ENCODE peak calls at places on chromosomes 3 and 15, in five cellular contexts. H is heart right ventricle, B is CD14-positive monocyte, Z is neural progenitor cell, J is GM10248. O is an unnamed sample.

GRCh38 chr3:99863588-99863987 is 45.9 kb downstream of the CMSS1 start:
- DNase-seq in H (no peak), B (no peak), Z (no peak), J (no peak), O (no peak)

GRCh38 chr15:76991048-76991447 is 3.9 kb upstream of the PSTPIP1 start:
- DNase-seq in H (no peak), B (no peak), Z (no peak), J (no peak), O (no peak)

GRCh38 chr15:63986751-63987341 is 59.4 kb downstream of the DAPK2 start:
- DNase-seq in H (no peak), B (peak), Z (no peak), J (peak), O (no peak)

GRCh38 chr15:33150516-33150915 is 44.0 kb downstream of the FMN1 start:
- DNase-seq in H (no peak), B (no peak), Z (peak), J (no peak), O (no peak)

GRCh38 chr15:36883705-36884355 is 216.5 kb downstream of the MEIS2 start:
- DNase-seq in H (peak), B (no peak), Z (peak), J (peak), O (peak)

GRCh38 chr15:85620321-85621044 is 174.2 kb downstream of the KLHL25 start:
- DNase-seq in H (no peak), B (no peak), Z (no peak), J (no peak), O (peak)

GRCh38 chr3:158768881-158769518 is 32.9 kb upstream of the MFSD1 start:
- DNase-seq in H (no peak), B (no peak), Z (peak), J (no peak), O (no peak)

GRCh38 chr15:92811514-92811913 is 88.6 kb upstream of the CHD2 start:
- DNase-seq in H (no peak), B (no peak), Z (no peak), J (no peak), O (no peak)

GRCh38 chr3:144185291-144185690 is 213.7 kb downstream of the DIPK2A start:
- DNase-seq in H (no peak), B (no peak), Z (no peak), J (no peak), O (no peak)

GRCh38 chr15:66936115-66936863 is 129.1 kb upstream of the SMAD3 start:
- DNase-seq in H (peak), B (no peak), Z (no peak), J (no peak), O (no peak)

GRCh38 chr3:124275421-124275820 is 283.5 kb upstream of the ROPN1 start:
- DNase-seq in H (peak), B (no peak), Z (no peak), J (no peak), O (no peak)

GRCh38 chr3:32140943-32141342 is 34.5 kb downstream of the GPD1L start:
- DNase-seq in H (no peak), B (no peak), Z (no peak), J (no peak), O (no peak)

GRCh38 chr3:62875103-62876002 is at the start of gene CADPS:
- DNase-seq in H (peak), B (no peak), Z (peak), J (peak), O (no peak)

GRCh38 chr3:186540444-186541226 is 3.5 kb downstream of the CRYGS start:
- DNase-seq in H (no peak), B (no peak), Z (peak), J (peak), O (peak)

GRCh38 chr3:27166888-27167287 is 202.3 kb downstream of the NEK10 start:
- DNase-seq in H (no peak), B (no peak), Z (no peak), J (no peak), O (no peak)

GRCh38 chr15:73388256-73388781 is 19.6 kb upstream of the HCN4 start:
- DNase-seq in H (no peak), B (no peak), Z (no peak), J (no peak), O (no peak)

GRCh38 chr3:101104334-101104733 is 111.1 kb upstream of the ABI3BP start:
- DNase-seq in H (no peak), B (no peak), Z (no peak), J (no peak), O (no peak)

GRCh38 chr15:82663186-82663600 is 16.0 kb upstream of the CPEB1 start:
- DNase-seq in H (peak), B (no peak), Z (peak), J (peak), O (peak)

GRCh38 chr15:60973637-60974415 is 255.3 kb downstream of the RORA start:
- DNase-seq in H (no peak), B (no peak), Z (peak), J (no peak), O (no peak)

GRCh38 chr3:131114201-131114600 is 87.5 kb downstream of the NEK11 start:
- DNase-seq in H (no peak), B (no peak), Z (no peak), J (no peak), O (no peak)

GRCh38 chr3:192892981-192893827 is 24.5 kb downstream of the MB21D2 start:
- DNase-seq in H (no peak), B (peak), Z (peak), J (peak), O (peak)

GRCh38 chr3:29427266-29428103 is 146.6 kb downstream of the RBMS3 start:
- DNase-seq in H (peak), B (no peak), Z (no peak), J (no peak), O (no peak)

GRCh38 chr15:47500823-47501222 is 216.5 kb upstream of the SEMA6D start:
- DNase-seq in H (no peak), B (no peak), Z (no peak), J (no peak), O (no peak)

GRCh38 chr15:63039811-63040210 is 2.7 kb upstream of the TPM1 start:
- DNase-seq in H (no peak), B (no peak), Z (no peak), J (no peak), O (no peak)

GRCh38 chr15:77649019-77649418 is 16.3 kb upstream of the LINGO1 start:
- DNase-seq in H (no peak), B (no peak), Z (no peak), J (no peak), O (no peak)

GRCh38 chr15:83436513-83437158 is 10.5 kb upstream of the SH3GL3 start:
- DNase-seq in H (no peak), B (no peak), Z (peak), J (no peak), O (no peak)

GRCh38 chr15:99019558-99020540 is 12.3 kb upstream of the PGPEP1L start:
- DNase-seq in H (no peak), B (no peak), Z (no peak), J (no peak), O (no peak)

GRCh38 chr15:28989896-28990295 is 104.1 kb downstream of the APBA2 start:
- DNase-seq in H (no peak), B (no peak), Z (no peak), J (no peak), O (no peak)

GRCh38 chr3:16401273-16401672 is 112.2 kb downstream of the RFTN1 start:
- DNase-seq in H (no peak), B (no peak), Z (no peak), J (no peak), O (no peak)

GRCh38 chr15:62124176-62124952 is 40.7 kb downstream of the C2CD4B start:
- DNase-seq in H (no peak), B (no peak), Z (no peak), J (no peak), O (no peak)

GRCh38 chr15:75809986-75810750 is 33.1 kb upstream of the UBE2Q2 start:
- DNase-seq in H (no peak), B (no peak), Z (peak), J (peak), O (peak)

GRCh38 chr3:8444883-8445282 is 56.7 kb upstream of the LMCD1 start:
- DNase-seq in H (no peak), B (no peak), Z (no peak), J (no peak), O (no peak)

GRCh38 chr3:70546679-70547078 is 234.2 kb upstream of the MDFIC2 start:
- DNase-seq in H (no peak), B (no peak), Z (no peak), J (no peak), O (no peak)

GRCh38 chr3:70556056-70556455 is 243.6 kb upstream of the MDFIC2 start:
- DNase-seq in H (no peak), B (no peak), Z (no peak), J (no peak), O (no peak)

GRCh38 chr3:70554170-70554569 is 241.7 kb upstream of the MDFIC2 start:
- DNase-seq in H (no peak), B (no peak), Z (no peak), J (no peak), O (no peak)

DNA sequence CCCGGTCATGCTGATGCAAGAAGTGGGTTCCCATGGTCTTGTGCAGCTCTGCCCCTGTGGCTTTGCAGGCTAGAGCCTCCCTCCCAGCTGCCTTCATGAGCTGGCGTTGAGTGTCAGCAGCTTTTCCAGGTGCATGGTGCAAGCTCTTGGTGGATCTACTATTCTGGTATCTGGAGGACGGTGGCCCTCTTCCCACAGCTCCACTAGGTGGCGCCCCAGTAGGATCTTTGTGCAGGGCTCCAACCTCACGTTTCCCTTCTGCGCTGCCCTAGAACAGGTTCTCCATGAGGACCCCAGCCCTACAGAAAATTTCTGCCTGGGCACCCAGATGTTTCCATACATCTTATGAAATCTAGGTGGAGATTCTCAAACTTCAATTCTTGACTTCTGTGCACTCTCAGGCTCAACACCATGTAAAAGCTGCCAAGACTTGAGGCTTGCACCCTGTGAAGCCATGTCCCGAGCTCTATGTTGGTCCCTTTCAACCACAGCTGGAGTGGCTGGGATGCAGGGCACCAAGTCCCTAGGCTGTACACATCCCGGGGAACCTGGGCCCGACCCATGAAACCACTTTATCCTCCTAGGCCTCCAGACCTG is 238.4 kb upstream of the MDFIC2 start:
- DNase-seq in H (peak), B (peak), Z (peak), J (peak), O (peak)
- TF ChIP-seq CTCF in H (peak), B (peak), Z (peak), J (peak), O (peak)

GRCh38 chr15:42371125-42371524 is 11.8 kb downstream of the CAPN3 start:
- DNase-seq in H (no peak), B (peak), Z (no peak), J (no peak), O (peak)
- TF ChIP-seq CTCF in H (no peak), B (peak), Z (no peak), J (no peak), O (no peak)

GRCh38 chr3:66095295-66096001 is 56.7 kb upstream of the MAGI1 start:
- DNase-seq in H (no peak), B (no peak), Z (no peak), J (no peak), O (no peak)
- TF ChIP-seq CTCF in H (no peak), B (no peak), Z (no peak), J (no peak), O (no peak)

GRCh38 chr3:50373865-50374188 is 14.5 kb upstream of the TMEM115 start:
- DNase-seq in H (no peak), B (no peak), Z (peak), J (no peak), O (no peak)

GRCh38 chr3:50378024-50378423 is 18.7 kb upstream of the TMEM115 start:
- DNase-seq in H (no peak), B (no peak), Z (no peak), J (no peak), O (no peak)

GRCh38 chr3:50373146-50373864 is 14.0 kb upstream of the TMEM115 start:
- DNase-seq in H (no peak), B (no peak), Z (peak), J (no peak), O (no peak)

GRCh38 chr3:50374363-50375108 is 15.2 kb upstream of the TMEM115 start:
- DNase-seq in H (no peak), B (no peak), Z (peak), J (no peak), O (no peak)

DNA sequence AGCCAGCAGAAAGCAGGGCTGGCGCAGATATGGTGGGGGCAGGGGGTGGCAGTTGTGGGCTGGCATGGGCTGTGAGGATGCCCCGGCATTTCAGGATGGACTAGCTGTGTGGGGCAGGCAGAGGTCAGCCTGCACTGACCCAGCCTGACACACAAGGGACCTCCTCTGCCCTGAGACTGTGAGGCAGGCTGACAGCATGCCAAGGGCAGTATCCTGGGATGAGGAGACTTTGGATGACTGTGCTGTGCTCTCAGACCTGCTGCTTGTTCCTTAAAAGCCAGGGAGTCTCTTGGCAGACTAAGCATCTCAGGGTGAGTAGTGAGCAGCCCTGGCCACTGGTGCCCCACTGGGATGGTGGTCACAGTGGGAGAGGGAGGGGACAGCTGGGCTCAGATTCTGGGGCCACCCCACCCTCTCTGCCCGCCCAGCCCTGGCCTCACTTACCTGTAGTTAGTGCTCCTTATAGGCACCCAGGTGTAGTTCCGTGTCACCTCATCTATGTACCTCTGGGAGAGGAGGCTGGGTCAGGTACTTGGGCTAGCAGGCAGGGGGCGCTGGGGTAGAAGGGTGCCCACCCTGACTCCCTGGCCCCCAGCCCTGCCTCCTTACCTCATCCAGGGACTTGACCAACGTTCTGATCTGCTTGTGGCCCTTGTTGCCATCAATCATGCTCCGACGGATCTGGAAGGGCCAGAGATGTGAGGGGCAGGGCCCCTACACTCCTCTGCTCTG is 16.0 kb upstream of the TMEM115 start:
- DNase-seq in H (no peak), B (no peak), Z (peak), J (no peak), O (no peak)
- TF ChIP-seq CTCF in H (no peak), B (peak), Z (peak), J (no peak), O (no peak)

DNA sequence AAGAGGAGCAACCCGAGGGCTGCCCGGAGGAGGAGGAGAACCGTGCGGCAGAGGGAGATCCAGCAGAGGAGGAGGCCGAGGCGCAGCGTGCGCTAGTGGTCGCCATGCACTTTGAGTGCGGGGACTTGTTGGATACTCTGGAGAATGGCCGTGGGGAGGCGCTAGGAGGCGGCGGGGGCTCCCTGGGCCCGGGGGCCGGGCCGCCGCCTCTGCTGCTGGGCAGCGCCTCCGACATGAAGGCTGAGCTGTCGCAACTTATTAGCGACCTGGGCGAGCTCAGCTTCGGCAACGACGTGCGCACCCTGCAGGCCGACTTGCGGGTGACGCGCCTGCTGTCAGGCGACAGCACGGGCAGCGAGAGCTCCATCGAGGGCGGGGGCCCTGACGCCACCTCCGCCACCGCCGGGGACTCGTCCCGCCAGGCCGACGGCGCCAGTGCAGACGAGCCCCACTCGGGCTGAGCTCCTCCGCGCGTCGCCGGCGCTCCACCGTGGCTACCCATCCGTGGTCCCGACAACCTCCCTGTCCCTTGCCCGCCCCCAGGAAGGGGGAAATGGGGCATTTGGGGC is 2.0 kb downstream of the FAM43A start:
- DNase-seq in H (peak), B (peak), Z (peak), J (peak), O (peak)
- TF ChIP-seq CTCF in H (peak), B (peak), Z (peak), J (peak), O (peak)

GRCh38 chr3:50194128-50194902 is 2.9 kb downstream of the GNAT1 start:
- DNase-seq in H (peak), B (no peak), Z (peak), J (peak), O (peak)
- TF ChIP-seq CTCF in H (peak), B (peak), Z (peak), J (peak), O (peak)

DNA sequence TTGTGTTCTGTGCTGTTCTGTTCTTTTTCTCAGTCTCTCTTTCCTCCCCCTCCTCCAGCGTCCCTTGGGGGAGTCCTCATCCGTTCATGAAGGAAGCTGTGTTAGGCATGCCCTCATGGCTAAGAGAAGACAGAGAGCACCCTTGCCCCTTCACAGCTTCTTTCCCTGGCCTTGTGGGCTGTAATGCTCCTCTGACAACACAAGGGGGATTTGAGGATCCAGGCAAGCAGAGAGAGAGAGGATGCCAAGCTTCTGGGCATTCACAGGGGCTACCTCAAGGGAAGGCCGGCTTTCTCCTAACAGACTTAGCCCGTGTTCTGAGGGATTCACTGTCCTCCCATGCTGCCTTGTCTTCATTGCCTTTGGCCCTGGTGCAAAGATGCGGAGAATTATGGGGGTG is 389.5 kb downstream of the LRTM1 start:
- DNase-seq in H (no peak), B (no peak), Z (peak), J (no peak), O (no peak)
- TF ChIP-seq CTCF in H (no peak), B (no peak), Z (peak), J (no peak), O (no peak)

DNA sequence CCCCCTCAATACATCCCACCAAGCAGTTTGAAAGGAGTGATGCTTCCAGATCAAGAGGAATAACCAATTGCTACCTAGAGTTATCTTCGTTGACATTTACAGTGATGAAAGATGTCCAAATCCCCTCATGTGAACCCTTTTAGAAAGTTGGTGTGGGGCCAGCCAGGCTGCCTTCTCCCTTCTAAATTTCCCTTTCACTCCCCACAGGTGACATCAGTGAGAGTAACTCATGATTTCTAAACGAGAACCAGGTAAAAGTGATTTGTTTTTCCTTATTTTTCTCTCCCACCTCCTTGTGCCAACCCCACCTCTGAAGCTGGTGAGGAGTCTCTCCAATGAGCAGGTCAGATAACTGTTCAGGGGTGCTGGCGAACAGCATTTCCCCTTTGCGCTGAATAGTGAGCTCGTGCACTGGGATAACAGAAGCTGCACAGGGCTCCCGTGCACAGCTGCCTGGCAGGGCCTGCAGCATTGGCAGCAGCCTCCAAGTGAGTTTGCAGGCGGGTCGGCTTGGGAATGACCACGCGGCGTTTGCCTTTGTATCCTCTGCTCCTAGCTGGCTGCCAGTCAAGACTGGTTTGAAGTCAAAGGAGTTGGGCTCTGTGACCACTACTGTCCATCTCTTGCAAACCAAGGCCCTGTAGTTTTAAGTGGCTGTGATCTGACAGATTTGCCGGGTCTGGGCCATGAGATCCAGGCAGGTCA is 70.2 kb upstream of the CORO2B start:
- DNase-seq in H (no peak), B (no peak), Z (no peak), J (no peak), O (no peak)
- TF ChIP-seq CTCF in H (no peak), B (no peak), Z (no peak), J (no peak), O (no peak)